ENCODE peak calls at places on chromosomes 2 and 18, in eight cellular contexts. Z is IMR-90, I is pancreas, M is right lobe of liver, P is right atrium auricular region, N is OCI-LY7, T is adrenal gland, L is left ventricle myocardium inferior. F is an unnamed sample.

GRCh38 chr18:51537487-51537886 is 340.0 kb upstream of the MEX3C start:
- DNase-seq in Z (no peak), I (no peak), M (no peak), P (no peak), N (peak), T (peak), L (peak), F (peak)

GRCh38 chr2:212709287-212709686 is 170.7 kb upstream of the ERBB4 start:
- DNase-seq in Z (peak), I (no peak), M (no peak), P (no peak), N (no peak), T (no peak), L (no peak), F (no peak)

GRCh38 chr2:192197387-192197786 is 2.7 kb upstream of the TMEFF2 start:
- DNase-seq in Z (no peak), I (no peak), M (no peak), P (no peak), N (no peak), T (no peak), L (no peak), F (no peak)

GRCh38 chr2:8528863-8529262 is 153.0 kb upstream of the ID2 start:
- DNase-seq in Z (no peak), I (peak), M (no peak), P (no peak), N (no peak), T (no peak), L (no peak), F (no peak)

GRCh38 chr2:65491381-65491903 is 59.0 kb upstream of the SPRED2 start:
- DNase-seq in Z (no peak), I (no peak), M (no peak), P (no peak), N (no peak), T (no peak), L (no peak), F (no peak)

GRCh38 chr2:190880374-190881073 is at the start of gene GLS:
- DNase-seq in Z (peak), I (peak), M (peak), P (peak), N (peak), T (peak), L (peak), F (peak)

GRCh38 chr2:239818086-239818485 is 207.1 kb downstream of the NDUFA10 start:
- DNase-seq in Z (no peak), I (no peak), M (no peak), P (peak), N (no peak), T (no peak), L (no peak), F (no peak)

GRCh38 chr2:217151509-217152206 is 291.8 kb upstream of the TNP1 start:
- DNase-seq in Z (no peak), I (no peak), M (no peak), P (no peak), N (no peak), T (no peak), L (no peak), F (no peak)

GRCh38 chr2:197057946-197058345 is 131.4 kb upstream of the PGAP1 start:
- DNase-seq in Z (no peak), I (no peak), M (no peak), P (no peak), N (no peak), T (no peak), L (no peak), F (no peak)

GRCh38 chr2:6301426-6301825 is 564.3 kb downstream of the CMPK2 start:
- DNase-seq in Z (no peak), I (no peak), M (no peak), P (no peak), N (no peak), T (no peak), L (no peak), F (no peak)

GRCh38 chr2:135424849-135425248 is 106.2 kb downstream of the ZRANB3 start:
- DNase-seq in Z (no peak), I (no peak), M (no peak), P (no peak), N (no peak), T (no peak), L (no peak), F (no peak)

GRCh38 chr2:231940795-231941194 is 14.6 kb upstream of the NPPC start:
- DNase-seq in Z (no peak), I (no peak), M (no peak), P (no peak), N (no peak), T (no peak), L (no peak), F (no peak)

GRCh38 chr2:72023678-72024390 is 123.8 kb downstream of the CYP26B1 start:
- DNase-seq in Z (no peak), I (no peak), M (no peak), P (peak), N (no peak), T (no peak), L (no peak), F (no peak)

GRCh38 chr2:42123426-42123825 is 45.7 kb upstream of the EML4 start:
- DNase-seq in Z (no peak), I (no peak), M (no peak), P (no peak), N (no peak), T (no peak), L (no peak), F (no peak)

GRCh38 chr2:65429799-65430514 is 2.4 kb downstream of the SPRED2 start:
- DNase-seq in Z (no peak), I (no peak), M (no peak), P (no peak), N (no peak), T (no peak), L (no peak), F (no peak)

GRCh38 chr18:52326001-52326400 is 14.0 kb upstream of the DCC start:
- DNase-seq in Z (peak), I (no peak), M (no peak), P (no peak), N (no peak), T (no peak), L (no peak), F (no peak)

GRCh38 chr2:109066917-109067828 is 61.8 kb upstream of the SH3RF3 start:
- DNase-seq in Z (no peak), I (no peak), M (no peak), P (no peak), N (no peak), T (no peak), L (no peak), F (no peak)

GRCh38 chr2:102155703-102156515 is 13.4 kb downstream of the IL1R1 start:
- DNase-seq in Z (peak), I (no peak), M (peak), P (no peak), N (no peak), T (peak), L (no peak), F (no peak)

GRCh38 chr2:189037518-189037917 is 63.3 kb downstream of the COL3A1 start:
- DNase-seq in Z (peak), I (no peak), M (no peak), P (no peak), N (no peak), T (no peak), L (no peak), F (no peak)

GRCh38 chr18:36035253-36035652 is 32.1 kb downstream of the RPRD1A start:
- DNase-seq in Z (no peak), I (no peak), M (no peak), P (no peak), N (no peak), T (no peak), L (no peak), F (no peak)

GRCh38 chr2:173571021-173571821 is 216.5 kb downstream of the CDCA7 start:
- DNase-seq in Z (peak), I (no peak), M (no peak), P (no peak), N (peak), T (peak), L (no peak), F (no peak)

GRCh38 chr2:61425605-61426155 is 45.2 kb downstream of the USP34 start:
- DNase-seq in Z (no peak), I (no peak), M (no peak), P (no peak), N (no peak), T (no peak), L (no peak), F (no peak)

GRCh38 chr18:77495982-77496690 is 246.5 kb downstream of the GALR1 start:
- DNase-seq in Z (no peak), I (no peak), M (no peak), P (no peak), N (no peak), T (no peak), L (no peak), F (no peak)

GRCh38 chr2:105061560-105061959 is 23.7 kb downstream of the MRPS9 start:
- DNase-seq in Z (no peak), I (no peak), M (no peak), P (no peak), N (no peak), T (no peak), L (no peak), F (no peak)

GRCh38 chr2:9205481-9205880 is 1.1 kb upstream of the ASAP2 start:
- DNase-seq in Z (no peak), I (no peak), M (no peak), P (peak), N (no peak), T (no peak), L (no peak), F (no peak)

GRCh38 chr2:64453710-64454315 is at the start of gene LGALSL:
- DNase-seq in Z (peak), I (peak), M (peak), P (peak), N (peak), T (peak), L (peak), F (peak)

GRCh38 chr2:144215701-144216675 is 303.9 kb downstream of the ZEB2 start:
- DNase-seq in Z (no peak), I (no peak), M (no peak), P (no peak), N (no peak), T (no peak), L (no peak), F (no peak)

GRCh38 chr2:232527905-232528470 is 2.0 kb downstream of the CHRND start:
- DNase-seq in Z (no peak), I (peak), M (no peak), P (no peak), N (no peak), T (no peak), L (no peak), F (no peak)

GRCh38 chr2:74552914-74553811 is 579 bp downstream of the LOXL3 start:
- DNase-seq in Z (no peak), I (peak), M (no peak), P (no peak), N (no peak), T (peak), L (no peak), F (no peak)

GRCh38 chr2:44016282-44016681 is 20.5 kb upstream of the LRPPRC start:
- DNase-seq in Z (peak), I (no peak), M (peak), P (no peak), N (peak), T (peak), L (peak), F (no peak)

GRCh38 chr2:232230557-232230956 is 148.0 kb upstream of the ALPP start:
- DNase-seq in Z (peak), I (no peak), M (no peak), P (no peak), N (peak), T (peak), L (no peak), F (no peak)

GRCh38 chr2:206983156-206983875 is 44.0 kb downstream of the CPO start:
- DNase-seq in Z (peak), I (no peak), M (peak), P (no peak), N (no peak), T (peak), L (no peak), F (peak)

GRCh38 chr2:149466635-149467034 is 120.9 kb downstream of the MMADHC start:
- DNase-seq in Z (peak), I (no peak), M (no peak), P (no peak), N (no peak), T (no peak), L (no peak), F (no peak)

GRCh38 chr2:111523009-111523408 is 361.0 kb downstream of the ANAPC1 start:
- DNase-seq in Z (no peak), I (peak), M (peak), P (no peak), N (no peak), T (no peak), L (peak), F (no peak)

GRCh38 chr2:161445097-161445496 is 29.0 kb downstream of the TBR1 start:
- DNase-seq in Z (no peak), I (no peak), M (no peak), P (no peak), N (no peak), T (no peak), L (no peak), F (no peak)

GRCh38 chr2:41947701-41948396 is 100.0 kb upstream of the PKDCC start:
- DNase-seq in Z (no peak), I (no peak), M (no peak), P (no peak), N (no peak), T (no peak), L (peak), F (no peak)

GRCh38 chr2:31302940-31303563 is 69.1 kb downstream of the EHD3 start:
- DNase-seq in Z (no peak), I (no peak), M (no peak), P (peak), N (no peak), T (no peak), L (peak), F (peak)
- H3K27ac ChIP-seq in Z (no peak), I (no peak), M (no peak), P (peak), N (no peak), T (no peak), L (peak), F (no peak)

DNA sequence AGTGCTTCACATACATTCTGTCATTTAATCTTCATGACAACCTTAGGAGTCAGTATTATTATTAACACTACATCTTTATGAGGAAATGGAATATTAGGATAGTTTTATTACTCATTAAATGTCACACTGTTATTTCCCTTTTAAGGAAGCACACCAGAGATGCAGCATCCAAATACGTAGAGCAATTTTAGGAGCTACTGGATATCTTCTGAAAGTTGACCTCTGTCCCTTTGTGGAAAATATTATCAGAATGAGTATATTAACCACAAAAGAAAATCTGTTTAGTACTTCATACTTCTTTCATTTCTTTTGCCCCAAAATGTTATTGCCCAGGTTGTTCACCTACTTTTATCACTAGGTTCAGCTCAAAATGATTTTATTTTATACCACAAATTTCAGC is 72.9 kb upstream of the APCDD1 start:
- DNase-seq in Z (peak), I (no peak), M (no peak), P (no peak), N (no peak), T (no peak), L (no peak), F (no peak)
- H3K27ac ChIP-seq in Z (no peak), I (no peak), M (no peak), P (no peak), N (no peak), T (no peak), L (no peak), F (no peak)

DNA sequence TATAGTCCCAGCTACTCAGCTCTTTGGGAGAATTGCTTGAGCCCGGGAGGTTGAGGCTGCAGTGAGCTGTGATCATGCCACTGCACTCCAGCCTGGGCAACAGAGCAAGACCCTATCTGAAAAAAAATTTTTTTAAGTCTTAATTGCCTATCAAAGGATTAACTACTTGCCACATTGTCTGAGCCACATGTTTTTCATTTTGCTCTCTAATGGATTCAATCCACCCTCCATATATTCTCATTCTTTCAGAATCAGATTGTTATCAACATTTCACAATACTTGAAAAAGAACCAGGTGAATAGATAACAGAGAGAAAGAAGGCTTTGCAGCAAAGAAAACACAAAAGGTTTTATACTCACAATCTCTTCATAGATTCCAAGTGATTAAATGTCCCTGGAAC is 61.0 kb downstream of the PXDN start:
- DNase-seq in Z (no peak), I (no peak), M (no peak), P (no peak), N (no peak), T (no peak), L (no peak), F (no peak)
- H3K27ac ChIP-seq in Z (no peak), I (no peak), M (no peak), P (no peak), N (no peak), T (no peak), L (no peak), F (no peak)

GRCh38 chr18:8287184-8287885 is 321.9 kb upstream of the RAB12 start:
- DNase-seq in Z (no peak), I (no peak), M (no peak), P (no peak), N (no peak), T (no peak), L (no peak), F (no peak)

GRCh38 chr18:8279931-8280330 is 329.3 kb upstream of the RAB12 start:
- DNase-seq in Z (no peak), I (no peak), M (no peak), P (peak), N (no peak), T (no peak), L (no peak), F (no peak)

GRCh38 chr18:8288447-8289213 is 320.6 kb upstream of the RAB12 start:
- DNase-seq in Z (no peak), I (no peak), M (peak), P (no peak), N (no peak), T (peak), L (no peak), F (no peak)

GRCh38 chr18:8286303-8286702 is 322.9 kb upstream of the RAB12 start:
- DNase-seq in Z (peak), I (no peak), M (no peak), P (no peak), N (no peak), T (no peak), L (no peak), F (no peak)

GRCh38 chr18:8283901-8284585 is 325.2 kb upstream of the RAB12 start:
- DNase-seq in Z (peak), I (no peak), M (no peak), P (no peak), N (no peak), T (no peak), L (no peak), F (no peak)
- H3K27ac ChIP-seq in Z (no peak), I (peak), M (no peak), P (no peak), N (no peak), T (no peak), L (no peak), F (no peak)